ENCODE peak calls at places on chromosomes 6 and 20, in four cellular contexts. F is HepG2, S is WTC11, A is K562. D is an unnamed sample.

GRCh38 chr6:136647363-136647763 is 97.1 kb upstream of the MAP7 start:
- DNase-seq in F (no peak), S (no peak), A (no peak), D (no peak)

GRCh38 chr6:75412937-75413662 is 80.5 kb downstream of the FILIP1 start:
- DNase-seq in A (no peak), F (no peak), S (no peak), D (no peak)

GRCh38 chr6:35469711-35470662 is 1.8 kb downstream of the RPL10A start:
- DNase-seq in S (no peak), F (peak; percentile 44), A (peak; percentile 64), D (no peak)

GRCh38 chr6:53771780-53772624 is 22.8 kb upstream of the LRRC1 start:
- DNase-seq in F (no peak), S (no peak), A (no peak), D (no peak)

GRCh38 chr6:149508485-149508884 is 23.7 kb upstream of the ZC3H12D start:
- DNase-seq in S (no peak), F (no peak), A (no peak), D (no peak)

GRCh38 chr6:61842005-61842404 is 444.0 kb downstream of the KHDRBS2 start:
- DNase-seq in S (no peak), A (no peak), F (no peak), D (no peak)

GRCh38 chr6:44085219-44085618 is 42.0 kb downstream of the MRPL14 start:
- DNase-seq in A (no peak), S (no peak), F (no peak), D (no peak)

GRCh38 chr6:147211831-147212230 is 7.6 kb downstream of the STXBP5 start:
- DNase-seq in A (no peak), F (no peak), S (no peak), D (no peak)

GRCh38 chr20:32583581-32584045 is 1.5 kb downstream of the NOL4L start:
- DNase-seq in S (no peak), A (no peak), F (no peak), D (no peak)

GRCh38 chr6:97175806-97176205 is 107.2 kb downstream of the MMS22L start:
- DNase-seq in F (no peak), A (no peak), S (no peak), D (no peak)

GRCh38 chr6:6690144-6690483 is 101.6 kb downstream of the LY86 start:
- DNase-seq in S (no peak), F (no peak), A (no peak), D (no peak)

GRCh38 chr6:144155529-144155928 is 5.2 kb downstream of the STX11 start:
- DNase-seq in S (no peak), F (no peak), A (no peak), D (no peak)

GRCh38 chr6:141388666-141389065 is 744.1 kb upstream of the GJE1 start:
- DNase-seq in F (no peak), S (peak; percentile 25), A (no peak), D (no peak)

GRCh38 chr6:42366999-42367352 is 84.8 kb downstream of the TRERF1 start:
- DNase-seq in A (no peak), S (no peak), F (no peak), D (no peak)

GRCh38 chr6:41505084-41506049 is 40.8 kb upstream of the FOXP4 start:
- DNase-seq in A (peak; percentile 32), S (peak; percentile 61), F (no peak), D (no peak)

GRCh38 chr6:36627801-36628246 is 33.7 kb downstream of the SRSF3 start:
- DNase-seq in F (no peak), A (no peak), S (no peak), D (no peak)

GRCh38 chr6:48866681-48867080 is 596.4 kb downstream of the MMUT start:
- DNase-seq in A (no peak), F (no peak), S (no peak), D (no peak)
- TF ChIP-seq HMGXB4 in A (no peak), F (no peak), S (no peak), D (no peak)

DNA sequence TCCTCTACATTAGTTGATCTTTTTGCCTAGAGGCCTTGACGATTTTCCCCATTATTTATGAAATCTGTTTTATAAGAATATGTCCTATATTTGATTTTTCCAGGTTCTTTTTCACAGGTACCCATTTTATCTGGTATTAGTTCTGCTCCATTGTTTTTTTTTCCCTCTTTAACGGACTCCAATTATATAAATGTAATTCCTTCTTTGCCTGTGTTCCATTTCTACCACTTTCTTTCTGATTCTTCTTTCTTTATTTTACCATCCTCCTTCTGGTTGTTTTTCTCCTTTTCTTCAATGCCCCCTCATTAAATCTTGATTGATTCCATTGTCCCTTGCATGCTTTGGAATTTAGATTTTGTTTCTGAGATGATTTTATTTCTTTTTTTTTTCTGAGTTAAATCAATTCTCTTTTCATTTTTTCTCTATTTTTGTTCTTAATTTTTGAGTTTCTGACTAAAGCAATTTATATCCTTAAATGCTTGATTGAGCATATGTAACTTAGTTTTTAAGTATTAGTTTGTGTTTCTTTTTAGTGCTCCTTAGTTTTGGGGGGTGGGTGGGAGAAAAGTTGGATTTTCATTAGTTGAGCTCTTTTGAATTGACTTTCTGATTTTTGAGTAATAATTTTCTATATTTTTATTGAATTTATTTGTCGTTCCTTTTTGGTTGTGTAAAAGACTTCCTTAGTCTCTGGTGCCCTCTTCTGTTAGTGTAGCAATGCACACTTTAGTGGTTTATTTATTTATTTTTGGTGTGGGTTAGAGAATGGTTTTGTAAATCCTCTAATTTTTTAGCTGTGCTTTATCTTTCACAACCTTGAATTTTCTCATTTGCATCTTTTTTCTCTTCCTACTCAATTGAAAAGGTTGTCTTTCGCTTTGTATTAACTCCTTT is 140.8 kb downstream of the FARS2 start:
- DNase-seq in S (no peak), F (peak; percentile 19), A (no peak), D (no peak)
- TF ChIP-seq HMGXB4 in S (no peak), F (no peak), A (no peak), D (no peak)

DNA sequence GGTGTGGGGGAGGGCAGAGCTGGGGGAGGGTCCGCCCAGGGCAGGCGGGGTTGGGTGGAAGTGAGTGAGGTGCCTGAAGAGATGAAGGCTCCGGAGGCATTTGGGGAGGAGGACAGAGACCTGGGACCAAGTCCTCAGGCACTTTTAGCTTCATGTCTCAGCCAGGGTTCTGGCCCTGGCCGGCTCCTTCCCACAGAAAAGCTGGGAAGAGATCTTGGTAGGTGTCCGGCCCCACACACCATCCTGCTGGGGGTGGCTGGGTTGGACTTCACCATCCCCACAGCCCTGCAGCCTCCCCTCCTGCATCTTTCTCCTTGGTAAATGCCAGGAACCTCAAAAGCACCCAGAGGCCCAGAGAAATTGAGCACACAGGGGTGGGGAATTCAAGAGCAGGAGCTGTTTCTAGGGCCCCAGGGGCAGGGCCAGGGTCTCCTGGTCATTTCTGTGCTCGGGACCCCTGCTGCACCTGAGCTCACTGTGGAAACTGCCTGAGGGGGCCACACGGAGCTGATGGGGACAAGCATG is 93.7 kb upstream of the BHLHE23 start:
- DNase-seq in F (no peak), A (no peak), S (peak; percentile 7), D (no peak)
- TF ChIP-seq HMGXB4 in F (no peak), A (no peak), S (no peak), D (no peak)

GRCh38 chr6:168785720-168786511 is 344.9 kb downstream of the SMOC2 start:
- DNase-seq in S (no peak), A (no peak), F (no peak), D (no peak)

GRCh38 chr6:168794515-168794914 is 353.5 kb downstream of the SMOC2 start:
- DNase-seq in S (no peak), A (no peak), F (no peak), D (peak; percentile 5)

GRCh38 chr6:168793649-168794048 is 352.7 kb downstream of the SMOC2 start:
- DNase-seq in F (no peak), S (no peak), A (no peak), D (no peak)

GRCh38 chr6:168791916-168792315 is 350.9 kb downstream of the SMOC2 start:
- DNase-seq in S (no peak), A (no peak), F (no peak), D (no peak)

DNA sequence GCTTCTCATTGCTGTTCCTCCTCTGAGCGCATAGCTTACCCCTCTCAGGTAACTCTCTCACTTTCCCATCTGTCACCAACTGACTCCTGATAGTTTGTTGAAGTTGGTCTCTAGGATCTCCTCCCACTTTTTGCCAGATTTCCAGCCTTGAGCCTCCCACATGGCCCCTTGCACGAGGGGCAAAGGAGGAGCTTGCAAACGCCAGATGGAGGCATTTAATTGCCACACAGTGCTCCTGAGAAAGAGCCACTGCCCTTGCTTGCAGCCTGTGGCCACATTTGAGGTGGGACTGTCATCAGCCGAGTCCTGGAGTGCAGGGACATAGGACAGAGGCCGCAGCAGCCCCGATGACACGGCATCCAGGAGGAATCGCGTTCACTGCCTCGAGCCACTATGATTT is 348.7 kb downstream of the SMOC2 start:
- DNase-seq in S (no peak), A (no peak), F (no peak), D (no peak)
- TF ChIP-seq HMGXB4 in S (no peak), A (no peak), F (no peak), D (no peak)

GRCh38 chr6:159303784-159304183 is 134.6 kb downstream of the FNDC1 start:
- DNase-seq in A (no peak), S (no peak), F (no peak), D (no peak)

GRCh38 chr6:159304641-159305040 is 135.4 kb downstream of the FNDC1 start:
- DNase-seq in A (no peak), S (no peak), F (no peak), D (no peak)

GRCh38 chr6:159307246-159307790 is 138.1 kb downstream of the FNDC1 start:
- DNase-seq in S (no peak), F (no peak), A (no peak), D (no peak)

GRCh38 chr6:159306134-159306537 is 136.9 kb downstream of the FNDC1 start:
- DNase-seq in F (peak; percentile 30), S (no peak), A (no peak), D (no peak)

DNA sequence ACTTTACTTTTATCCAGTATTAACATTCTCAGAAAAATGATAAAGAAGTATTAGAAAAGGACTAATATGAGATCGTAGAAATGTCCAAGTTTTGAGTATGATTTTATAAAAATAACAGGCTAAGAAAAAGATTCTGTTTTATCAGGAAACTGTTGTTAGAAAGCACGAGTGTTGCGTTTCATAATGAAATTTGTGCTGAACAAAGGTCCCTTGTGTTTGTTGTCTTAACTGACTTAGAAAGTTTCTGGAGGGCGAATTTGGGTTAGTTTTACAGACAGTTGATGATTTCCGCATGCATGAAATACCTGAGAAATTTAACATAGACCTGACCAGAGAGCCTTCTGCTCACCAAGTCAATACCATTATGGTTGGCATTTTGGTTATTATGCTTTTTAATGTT is 136.0 kb downstream of the FNDC1 start:
- DNase-seq in S (no peak), A (no peak), F (no peak), D (no peak)
- TF ChIP-seq HMGXB4 in S (no peak), A (no peak), F (no peak), D (no peak)

GRCh38 chr6:29943053-29943966 is 978 bp downstream of the HLA-A start:
- DNase-seq in A (no peak), S (no peak), F (no peak), D (no peak)
- TF ChIP-seq HMGXB4 in A (no peak), S (no peak), F (no peak), D (no peak)

DNA sequence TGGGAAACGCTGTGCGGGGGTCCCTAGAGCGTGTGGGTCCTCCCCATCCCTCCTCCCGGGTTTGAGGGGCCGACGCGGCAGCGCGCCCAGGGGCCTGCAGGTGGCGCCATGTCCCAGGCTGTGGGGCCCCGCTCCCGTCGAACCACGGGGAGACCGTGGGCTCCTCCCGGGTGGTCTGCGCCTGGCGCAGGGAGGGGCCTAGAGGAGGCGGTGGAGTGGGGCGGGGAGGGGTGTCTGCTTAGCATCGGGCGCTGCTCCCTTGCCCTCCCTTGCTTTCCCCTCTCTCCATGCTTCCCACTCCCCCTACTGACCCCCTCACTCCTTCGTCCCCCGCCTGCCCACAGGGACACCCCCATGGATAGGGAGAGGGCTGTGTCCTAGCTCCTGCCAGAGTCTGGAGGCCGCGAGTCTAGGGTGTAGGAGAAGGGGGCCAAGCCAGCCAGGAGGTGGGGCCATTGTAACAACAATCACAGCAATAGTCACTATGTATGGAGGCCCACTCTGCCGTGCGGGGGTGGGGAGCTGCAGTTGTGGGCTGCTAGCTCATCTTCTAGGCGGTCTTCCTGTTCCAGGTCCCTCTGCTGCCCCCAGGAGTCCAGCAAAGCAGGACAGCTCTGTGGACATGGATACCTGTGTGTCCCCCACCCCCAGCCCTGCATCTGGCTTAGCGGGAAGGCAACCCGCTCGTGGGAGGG is 51.7 kb downstream of the CHMP4B start:
- DNase-seq in S (peak; percentile 79), F (peak; percentile 76), A (peak; percentile 88), D (peak; percentile 55)
- TF ChIP-seq HMGXB4 in S (no peak), F (peak; percentile 77), A (no peak), D (no peak)